ENCODE peak calls at places on chromosomes 16 and 17, in five cellular contexts. Z is CD4-positive, alpha-beta memory T cell; J is right cardiac atrium; O is caudate nucleus; M is lung. R is an unnamed sample.

GRCh38 chr16:86414991-86415740 is 95.2 kb upstream of the FOXF1 start:
- DNase-seq in Z (no peak), J (no peak), O (no peak), M (no peak), R (no peak)

GRCh38 chr17:12765544-12765943 is 23.8 kb upstream of the ARHGAP44 start:
- DNase-seq in Z (no peak), J (peak), O (peak), M (no peak), R (no peak)

GRCh38 chr16:20042848-20043247 is 30.8 kb downstream of the GPR139 start:
- DNase-seq in Z (no peak), J (no peak), O (no peak), M (no peak), R (no peak)

GRCh38 chr17:18953231-18953728 is 1.3 kb downstream of the SLC5A10 start:
- DNase-seq in Z (no peak), J (no peak), O (no peak), M (no peak), R (no peak)

GRCh38 chr17:17749921-17750320 is 68.7 kb downstream of the RAI1 start:
- DNase-seq in Z (peak), J (no peak), O (peak), M (peak), R (peak)

GRCh38 chr16:8720080-8720966 is 45.9 kb downstream of the ABAT start:
- DNase-seq in Z (no peak), J (no peak), O (peak), M (no peak), R (no peak)

GRCh38 chr16:55401036-55401435 is 77.0 kb downstream of the IRX6 start:
- DNase-seq in Z (no peak), J (no peak), O (no peak), M (no peak), R (no peak)

GRCh38 chr17:57810740-57811632 is 38.9 kb downstream of the MRPS23 start:
- DNase-seq in Z (no peak), J (peak), O (peak), M (no peak), R (peak)

GRCh38 chr17:31425646-31426045 is 34.2 kb downstream of the RAB11FIP4 start:
- DNase-seq in Z (no peak), J (peak), O (peak), M (no peak), R (peak)

GRCh38 chr17:12877953-12878669 is 88.8 kb downstream of the ARHGAP44 start:
- DNase-seq in Z (no peak), J (no peak), O (no peak), M (no peak), R (no peak)

GRCh38 chr17:27489045-27489715 is 32.9 kb downstream of the KSR1 start:
- DNase-seq in Z (no peak), J (peak), O (no peak), M (peak), R (peak)

GRCh38 chr16:84054271-84054670 is 11.7 kb upstream of the SLC38A8 start:
- DNase-seq in Z (no peak), J (no peak), O (no peak), M (no peak), R (no peak)

GRCh38 chr16:84054916-84055315 is 12.3 kb upstream of the SLC38A8 start:
- DNase-seq in Z (no peak), J (no peak), O (no peak), M (no peak), R (no peak)

GRCh38 chr16:84055366-84055765 is 12.8 kb upstream of the SLC38A8 start:
- DNase-seq in Z (no peak), J (peak), O (no peak), M (no peak), R (no peak)

GRCh38 chr16:84056933-84057332 is 14.3 kb upstream of the SLC38A8 start:
- DNase-seq in Z (no peak), J (no peak), O (no peak), M (no peak), R (no peak)

GRCh38 chr16:84055801-84056634 is 13.4 kb upstream of the SLC38A8 start:
- DNase-seq in Z (no peak), J (no peak), O (no peak), M (no peak), R (no peak)
- H3K27ac ChIP-seq in Z (no peak), J (peak), O (peak), M (peak), R (no peak)

GRCh38 chr16:10827691-10828341 is 9.2 kb upstream of the TVP23A start:
- DNase-seq in Z (no peak), J (peak), O (no peak), M (peak), R (peak)
- H3K27ac ChIP-seq in Z (no peak), J (peak), O (peak), M (peak), R (peak)

GRCh38 chr17:82225368-82226029 is 3.3 kb upstream of the SLC16A3 start:
- DNase-seq in Z (no peak), J (no peak), O (no peak), M (no peak), R (no peak)
- H3K27ac ChIP-seq in Z (no peak), J (no peak), O (no peak), M (no peak), R (no peak)

GRCh38 chr17:7586673-7587419 is 3.0 kb downstream of the SOX15 start:
- DNase-seq in Z (no peak), J (no peak), O (no peak), M (no peak), R (no peak)
- H3K27ac ChIP-seq in Z (no peak), J (peak), O (no peak), M (peak), R (no peak)

GRCh38 chr17:29124135-29124930 is 55.9 kb downstream of the MYO18A start:
- DNase-seq in Z (peak), J (no peak), O (no peak), M (peak), R (no peak)
- H3K27ac ChIP-seq in Z (no peak), J (no peak), O (no peak), M (no peak), R (no peak)

GRCh38 chr16:2460391-2460713 is 443 bp downstream of the TEDC2 start:
- DNase-seq in Z (no peak), J (no peak), O (no peak), M (no peak), R (no peak)
- H3K27ac ChIP-seq in Z (no peak), J (no peak), O (no peak), M (no peak), R (no peak)

DNA sequence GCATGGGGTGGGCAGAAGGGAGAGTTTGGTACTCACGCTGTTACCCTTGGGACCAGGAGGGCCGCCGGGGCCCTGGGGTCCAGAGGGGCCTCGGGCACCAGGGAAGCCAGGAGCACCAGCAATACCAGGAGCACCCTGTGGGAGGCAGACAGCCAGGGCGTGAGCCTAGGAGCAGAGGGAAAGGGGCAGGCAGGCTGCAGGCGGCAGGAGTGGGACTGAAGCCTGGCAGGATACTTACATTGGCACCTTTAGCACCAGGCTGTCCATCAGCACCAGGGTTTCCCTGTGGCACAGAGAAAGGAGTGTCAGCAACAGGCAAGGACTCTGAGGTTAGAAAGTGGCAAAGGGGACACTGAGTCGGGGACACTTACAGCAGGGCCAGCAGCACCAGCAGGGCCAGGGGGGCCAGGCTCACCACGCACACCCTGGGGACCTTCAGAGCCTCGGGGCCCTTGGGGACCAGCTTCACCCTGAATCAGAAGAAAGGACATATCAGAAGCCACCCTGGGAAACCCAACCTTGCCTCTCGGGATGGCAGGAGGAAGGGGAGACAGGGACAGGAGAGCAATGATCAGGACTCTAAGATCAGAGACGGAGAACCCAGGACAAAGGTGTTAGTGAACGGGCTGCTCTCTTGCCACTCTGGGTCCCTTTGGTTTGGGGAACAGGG is 6.1 kb downstream of the COL1A1 start:
- DNase-seq in Z (no peak), J (no peak), O (no peak), M (no peak), R (no peak)
- H3K27ac ChIP-seq in Z (no peak), J (no peak), O (no peak), M (no peak), R (no peak)

DNA sequence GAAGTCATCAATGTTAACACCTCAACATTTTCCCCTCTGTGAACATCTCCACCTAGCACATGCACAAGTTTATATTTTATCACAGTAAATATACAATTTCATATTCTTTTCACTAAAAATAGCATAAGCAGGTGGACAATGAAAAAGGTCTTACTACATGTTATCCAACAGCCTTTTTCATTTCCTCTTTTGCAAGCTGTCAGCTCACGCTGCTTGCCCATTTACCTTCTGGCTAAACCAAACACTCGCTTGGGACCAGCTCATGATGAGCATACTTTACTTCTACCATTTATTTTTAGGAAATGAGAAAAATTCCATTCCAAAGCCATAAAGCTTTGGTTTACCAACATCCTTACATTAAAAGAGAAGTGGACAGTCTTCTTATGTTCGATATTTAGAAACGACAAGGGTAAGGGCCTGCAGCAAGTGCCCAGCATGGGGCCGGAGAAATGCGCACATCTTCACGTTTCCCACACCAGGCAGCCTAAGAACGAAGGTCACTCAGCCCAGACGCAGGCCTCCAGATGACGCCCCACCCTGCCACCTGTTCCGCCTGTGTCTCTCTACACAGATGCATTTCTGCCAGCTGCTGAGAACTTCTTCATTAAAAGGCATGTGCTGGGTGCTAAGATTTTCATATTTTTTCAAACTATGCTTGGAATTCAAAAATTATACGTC is 13.9 kb downstream of the SNN start:
- DNase-seq in Z (no peak), J (no peak), O (no peak), M (no peak), R (no peak)
- H3K27ac ChIP-seq in Z (no peak), J (peak), O (no peak), M (peak), R (no peak)

GRCh38 chr17:38464723-38465419 is 36.6 kb downstream of the ARHGAP23 start:
- DNase-seq in Z (no peak), J (peak), O (peak), M (peak), R (peak)

GRCh38 chr17:38467491-38467890 is 39.2 kb downstream of the ARHGAP23 start:
- DNase-seq in Z (no peak), J (no peak), O (no peak), M (no peak), R (no peak)

GRCh38 chr17:38465420-38466345 is 37.4 kb downstream of the ARHGAP23 start:
- DNase-seq in Z (no peak), J (peak), O (no peak), M (no peak), R (no peak)

GRCh38 chr17:38464251-38464722 is 36.0 kb downstream of the ARHGAP23 start:
- DNase-seq in Z (no peak), J (peak), O (peak), M (no peak), R (no peak)

GRCh38 chr17:38466346-38467315 is 38.4 kb downstream of the ARHGAP23 start:
- DNase-seq in Z (no peak), J (no peak), O (no peak), M (no peak), R (no peak)
- H3K27ac ChIP-seq in Z (no peak), J (peak), O (peak), M (peak), R (peak)

DNA sequence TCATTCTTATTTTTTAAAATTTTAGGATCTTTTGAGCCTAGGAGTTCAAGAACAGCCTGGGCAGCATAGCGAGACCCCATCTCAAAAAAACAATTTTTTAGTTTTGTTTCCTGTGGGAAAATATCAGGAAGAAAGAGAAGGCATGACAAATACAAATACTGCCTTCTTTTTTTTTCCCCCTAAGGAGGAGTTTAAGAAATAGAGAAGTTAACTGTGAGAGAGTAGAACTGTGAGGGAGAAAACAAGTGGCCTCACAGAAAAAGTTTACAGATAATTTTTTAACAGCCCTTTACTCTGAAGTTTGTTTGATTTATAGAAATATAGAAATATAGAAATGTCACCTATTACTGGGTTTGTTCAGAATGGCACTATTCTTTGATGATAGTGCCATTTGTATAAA is 21.1 kb downstream of the TTYH2 start:
- DNase-seq in Z (no peak), J (no peak), O (no peak), M (no peak), R (no peak)
- H3K27ac ChIP-seq in Z (no peak), J (no peak), O (peak), M (no peak), R (peak)